ENCODE peak calls at places on chromosomes 6 and 20, in five cellular contexts. V is uterus; Q is activated effector memory CD4-positive, alpha-beta T cell treated with anti-CD3 and anti-CD28 coated beads, Interleukin-2, amount 50 U/mL, for 16 hours; E is activated CD4-positive, alpha-beta T cell treated with anti-CD3 and anti-CD28 coated beads, Interleukin-2, amount 50 U/mL, for 1 hour; F is left ventricle myocardium superior. X is an unnamed sample.

GRCh38 chr20:62003567-62004405 is 61.9 kb downstream of the TAF4 start:
- DNase-seq in V (no peak), Q (no peak), E (no peak), F (no peak), X (no peak)

GRCh38 chr6:168150551-168151444 is 71.8 kb upstream of the FRMD1 start:
- DNase-seq in V (peak), Q (no peak), E (no peak), F (no peak), X (no peak)

GRCh38 chr20:51961964-51962761 is 159.8 kb upstream of the SALL4 start:
- DNase-seq in V (no peak), Q (no peak), E (no peak), F (no peak), X (no peak)

GRCh38 chr6:157075549-157076426 is 247.5 kb downstream of the TMEM242 start:
- DNase-seq in V (no peak), Q (no peak), E (no peak), F (no peak), X (no peak)

GRCh38 chr6:38715016-38715809 is at the start of gene DNAH8:
- DNase-seq in V (no peak), Q (no peak), E (no peak), F (no peak), X (no peak)

GRCh38 chr20:49384437-49385434 is 97.7 kb downstream of the KCNB1 start:
- DNase-seq in V (peak), Q (peak), E (peak), F (peak), X (peak)

GRCh38 chr6:150753404-150754184 is 111.9 kb upstream of the MTHFD1L start:
- DNase-seq in V (no peak), Q (no peak), E (no peak), F (no peak), X (no peak)

GRCh38 chr6:51049983-51050877 is 231.6 kb downstream of the TFAP2B start:
- DNase-seq in V (no peak), Q (no peak), E (no peak), F (no peak), X (no peak)

GRCh38 chr6:45086685-45087084 is 241.4 kb upstream of the RUNX2 start:
- DNase-seq in V (no peak), Q (no peak), E (no peak), F (no peak), X (no peak)